ENCODE peak calls at places on chromosomes 4 and X, in seven cellular contexts. G is right atrium auricular region, Y is right cardiac atrium, F is Peyer's patch, W is PC-3, M is mucosa of descending colon, J is upper lobe of right lung. V is an unnamed sample. For H3K4me1, the result is how much of the 10 kb centered on the place peaks cover.

GRCh38 chr4:91256043-91256442 is 1047.7 kb upstream of the GRID2 start:
- DNase-seq in M (no peak), G (no peak), J (no peak), W (no peak), F (no peak), Y (no peak), V (no peak)

GRCh38 chr4:82017680-82018079 is 356.1 kb downstream of the HNRNPD start:
- DNase-seq in M (no peak), W (peak), F (no peak), Y (no peak), G (no peak), J (no peak), V (no peak)

GRCh38 chrX:118420462-118420861 is 74.6 kb downstream of the WDR44 start:
- DNase-seq in W (no peak), M (no peak), F (no peak), Y (no peak), J (no peak), G (no peak), V (no peak)

GRCh38 chr4:76663794-76664193 is 228.8 kb downstream of the SHROOM3 start:
- DNase-seq in J (no peak), M (no peak), Y (no peak), F (no peak), G (no peak), W (peak), V (no peak)

GRCh38 chr4:183657564-183657963 is 1.4 kb downstream of the RWDD4 start:
- DNase-seq in J (no peak), Y (no peak), W (no peak), G (no peak), F (no peak), M (no peak), V (no peak)

GRCh38 chrX:134734343-134735001 is 76.2 kb upstream of the PLAC1 start:
- DNase-seq in J (no peak), W (no peak), Y (peak), F (no peak), M (no peak), G (no peak), V (no peak)

GRCh38 chrX:138930546-138930945 is 219.0 kb upstream of the FGF13 start:
- DNase-seq in Y (no peak), W (no peak), F (no peak), M (no peak), J (no peak), G (no peak), V (no peak)

GRCh38 chrX:7120578-7121219 is 26.8 kb upstream of the STS start:
- DNase-seq in G (no peak), M (no peak), W (peak), Y (no peak), F (no peak), J (no peak), V (no peak)

GRCh38 chr4:92305148-92305877 is 1.5 kb downstream of the GRID2 start:
- DNase-seq in W (peak), G (peak), F (no peak), Y (peak), J (peak), M (peak), V (peak)

GRCh38 chr4:147096667-147097604 is 151.3 kb upstream of the TTC29 start:
- DNase-seq in M (no peak), J (no peak), F (no peak), G (no peak), W (peak), Y (no peak), V (no peak)

GRCh38 chr4:53196872-53197759 is 168.7 kb downstream of the SCFD2 start:
- DNase-seq in F (no peak), Y (peak), J (no peak), G (no peak), W (peak), M (no peak), V (no peak)

GRCh38 chr4:154416183-154416543 is 75.4 kb downstream of the DCHS2 start:
- DNase-seq in Y (peak), G (no peak), W (no peak), J (no peak), M (no peak), F (peak), V (no peak)

GRCh38 chrX:93591398-93591797 is 82.0 kb downstream of the NAP1L3 start:
- DNase-seq in M (no peak), Y (no peak), F (no peak), G (no peak), J (no peak), W (peak), V (no peak)

GRCh38 chr4:150258569-150258968 is 180.3 kb downstream of the DCLK2 start:
- DNase-seq in G (no peak), M (no peak), W (no peak), Y (no peak), J (no peak), F (no peak), V (no peak)

GRCh38 chr4:170672571-170672970 is 582.8 kb upstream of the AADAT start:
- DNase-seq in W (peak), M (no peak), F (no peak), J (no peak), Y (no peak), G (no peak), V (no peak)

GRCh38 chrX:133561251-133561650 is 146.0 kb upstream of the GPC4 start:
- DNase-seq in G (no peak), J (no peak), M (no peak), F (no peak), Y (no peak), W (no peak), V (no peak)

GRCh38 chrX:155679715-155680114 is 67.0 kb upstream of the TMLHE start:
- DNase-seq in G (no peak), M (no peak), J (no peak), F (no peak), W (no peak), Y (no peak), V (no peak)

GRCh38 chr4:151599876-151600275 is 160.9 kb downstream of the GATB start:
- DNase-seq in F (no peak), W (no peak), M (no peak), Y (no peak), J (no peak), G (no peak), V (no peak)

GRCh38 chr4:186472948-186473347 is 82.4 kb downstream of the MTNR1A start:
- DNase-seq in W (peak), M (no peak), G (no peak), Y (no peak), F (no peak), J (no peak), V (no peak)

GRCh38 chrX:150308532-150309157 is 54.5 kb upstream of the MAMLD1 start:
- DNase-seq in J (no peak), M (no peak), G (peak), W (no peak), Y (no peak), F (no peak), V (no peak)

GRCh38 chr4:113815826-113816225 is 54.3 kb upstream of the CAMK2D start:
- DNase-seq in Y (no peak), J (no peak), G (no peak), F (no peak), W (no peak), M (no peak), V (no peak)

GRCh38 chr4:113559947-113560346 is 201.6 kb downstream of the CAMK2D start:
- DNase-seq in J (no peak), M (no peak), G (no peak), W (no peak), F (no peak), Y (no peak), V (no peak)

GRCh38 chr4:3296651-3297050 is 3.8 kb downstream of the RGS12 start:
- DNase-seq in M (no peak), F (no peak), G (no peak), W (no peak), Y (no peak), J (no peak), V (peak)

GRCh38 chrX:18640686-18641085 is 31.2 kb downstream of the RS1 start:
- DNase-seq in J (no peak), F (no peak), G (no peak), W (no peak), M (no peak), Y (no peak), V (no peak)

GRCh38 chr4:36254355-36254754 is 10.0 kb upstream of the ARAP2 start:
- DNase-seq in M (no peak), W (no peak), G (no peak), Y (no peak), J (no peak), F (no peak), V (no peak)

GRCh38 chr4:18051281-18051680 is 29.7 kb upstream of the LCORL start:
- DNase-seq in Y (no peak), F (no peak), W (peak), M (no peak), G (no peak), J (no peak), V (no peak)

GRCh38 chrX:43627147-43627546 is 29.0 kb upstream of the MAOA start:
- DNase-seq in Y (no peak), F (no peak), M (no peak), G (no peak), W (no peak), J (no peak), V (no peak)

GRCh38 chrX:43633081-43633480 is 23.0 kb upstream of the MAOA start:
- DNase-seq in F (no peak), Y (no peak), G (no peak), J (no peak), M (no peak), W (no peak), V (no peak)

GRCh38 chrX:43631841-43632240 is 24.3 kb upstream of the MAOA start:
- DNase-seq in G (no peak), W (no peak), Y (no peak), M (no peak), J (no peak), F (no peak), V (no peak)

GRCh38 chrX:43629229-43629628 is 26.9 kb upstream of the MAOA start:
- DNase-seq in Y (no peak), W (no peak), J (no peak), G (no peak), M (no peak), F (no peak), V (no peak)

GRCh38 chrX:43627669-43628068 is 28.4 kb upstream of the MAOA start:
- DNase-seq in W (no peak), G (no peak), F (no peak), Y (no peak), M (no peak), J (no peak), V (no peak)
- H3K4me1 ChIP-seq in W (under half), G (under half), F (under half), Y (under half), M (under half), J (under half), V (under half)

GRCh38 chr4:174096456-174096855 is 187.0 kb downstream of the FBXO8 start:
- DNase-seq in Y (no peak), G (no peak), W (no peak), F (no peak), M (no peak), J (no peak), V (no peak)
- H3K4me1 ChIP-seq in Y (under half), G (under half), W (under half), F (under half), M (under half), J (under half), V (under half)

GRCh38 chrX:154351183-154352011 is 23.0 kb downstream of the FLNA start:
- DNase-seq in Y (peak), M (peak), W (no peak), J (peak), F (peak), G (no peak), V (peak)

GRCh38 chrX:154353172-154353843 is 21.1 kb downstream of the FLNA start:
- DNase-seq in Y (peak), F (no peak), M (peak), J (peak), G (no peak), W (no peak), V (no peak)

GRCh38 chrX:154352012-154352401 is 22.4 kb downstream of the FLNA start:
- DNase-seq in W (no peak), Y (peak), J (peak), M (peak), G (no peak), F (no peak), V (no peak)

GRCh38 chrX:154354013-154354412 is 20.4 kb downstream of the FLNA start:
- DNase-seq in M (peak), G (no peak), Y (peak), F (no peak), J (peak), W (no peak), V (no peak)

GRCh38 chrX:154352466-154352865 is 22.0 kb downstream of the FLNA start:
- DNase-seq in J (peak), Y (peak), F (no peak), W (no peak), G (no peak), M (peak), V (no peak)
- H3K4me1 ChIP-seq in J (under half), Y (under half), F (under half), W (under half), G (under half), M (under half), V (under half)

DNA sequence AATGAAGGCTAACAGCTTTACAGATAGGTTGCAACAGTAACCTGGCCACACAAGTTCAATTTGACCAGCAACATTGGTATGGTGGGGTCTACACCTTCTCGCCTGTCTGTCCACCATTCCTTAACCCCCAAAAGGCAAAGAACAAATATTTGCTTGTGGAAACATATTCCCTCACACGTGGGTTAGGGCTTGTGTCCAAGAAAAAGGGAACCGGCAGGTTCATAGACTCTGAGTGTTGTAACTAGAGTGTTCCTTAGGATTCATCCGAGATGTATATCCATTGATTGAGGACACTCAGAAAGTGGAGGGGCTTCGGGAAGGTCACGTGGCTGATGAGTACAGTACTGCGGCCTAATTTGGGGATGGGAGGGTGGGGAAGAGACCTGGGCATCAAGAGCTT is 54.1 kb downstream of the C4orf51 start:
- DNase-seq in Y (peak), M (no peak), W (peak), J (no peak), G (no peak), F (no peak), V (no peak)
- H3K4me1 ChIP-seq in Y (under half), M (under half), W (half or more), J (half or more), G (half or more), F (under half), V (under half)

DNA sequence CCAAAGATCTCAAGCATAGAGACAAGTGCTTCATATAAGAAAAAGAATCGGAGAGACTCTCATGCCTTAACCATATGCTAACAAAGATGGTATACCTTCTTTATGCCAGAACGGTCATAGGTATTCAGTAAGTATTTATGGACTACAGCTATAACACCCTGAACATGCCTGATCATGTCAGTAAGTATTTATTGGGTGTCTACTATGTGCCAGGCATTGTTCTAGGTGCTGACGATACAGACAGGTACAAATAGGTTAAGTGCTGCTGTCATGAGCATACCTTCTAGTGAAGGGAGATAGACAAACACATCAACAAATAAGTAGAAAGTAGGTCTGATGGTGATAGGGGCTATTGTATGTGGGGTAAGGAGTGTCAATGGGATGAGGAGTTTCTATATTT is 9.5 kb upstream of the MID1 start:
- DNase-seq in Y (no peak), F (no peak), J (no peak), G (no peak), W (no peak), M (no peak), V (no peak)
- H3K4me1 ChIP-seq in Y (under half), F (under half), J (under half), G (under half), W (half or more), M (under half), V (under half)